ENCODE peak calls at places on chromosome 1, in eight cellular contexts. S is heart left ventricle, Q is thoracic aorta, O is tibial nerve, B is Peyer's patch, V is BE2C, Z is fibroblast of the aortic adventitia, G is foreskin fibroblast. K is an unnamed sample.

GRCh38 chr1:8523641-8524206 is 205.8 kb downstream of the SLC45A1 start:
- DNase-seq in S (no peak), Q (no peak), O (no peak), B (no peak), V (no peak), Z (no peak), G (no peak), K (no peak)

GRCh38 chr1:230561570-230561969 is 80.7 kb upstream of the COG2 start:
- DNase-seq in S (no peak), Q (no peak), O (no peak), B (no peak), V (no peak), Z (no peak), G (no peak), K (no peak)

GRCh38 chr1:119275145-119275929 is 93.2 kb upstream of the HAO2 start:
- DNase-seq in S (no peak), Q (no peak), O (peak), B (peak), V (peak), Z (peak), G (peak), K (no peak)

GRCh38 chr1:40421694-40422384 is 28.4 kb upstream of the ZFP69B start:
- DNase-seq in S (no peak), Q (no peak), O (peak), B (no peak), V (no peak), Z (peak), G (peak), K (no peak)

GRCh38 chr1:36453600-36454388 is 3.5 kb upstream of the OSCP1 start:
- DNase-seq in S (no peak), Q (no peak), O (no peak), B (no peak), V (no peak), Z (no peak), G (no peak), K (no peak)

GRCh38 chr1:30798954-30799491 is 41.4 kb upstream of the LAPTM5 start:
- DNase-seq in S (no peak), Q (no peak), O (no peak), B (no peak), V (no peak), Z (no peak), G (no peak), K (no peak)

GRCh38 chr1:1273152-1273534 is 511 bp downstream of the UBE2J2 start:
- DNase-seq in S (no peak), Q (no peak), O (no peak), B (no peak), V (no peak), Z (no peak), G (peak), K (no peak)

GRCh38 chr1:31111290-31111951 is 45.9 kb upstream of the PUM1 start:
- DNase-seq in S (peak), Q (no peak), O (peak), B (peak), V (no peak), Z (no peak), G (peak), K (no peak)

GRCh38 chr1:72062584-72062983 is 219.8 kb downstream of the NEGR1 start:
- DNase-seq in S (peak), Q (no peak), O (no peak), B (no peak), V (no peak), Z (peak), G (peak), K (no peak)

GRCh38 chr1:1779691-1780597 is 1.7 kb upstream of the NADK start:
- DNase-seq in S (peak), Q (no peak), O (peak), B (peak), V (no peak), Z (peak), G (peak), K (peak)

GRCh38 chr1:109814223-109814622 is 50.5 kb upstream of the EPS8L3 start:
- DNase-seq in S (no peak), Q (no peak), O (no peak), B (peak), V (no peak), Z (no peak), G (no peak), K (no peak)

GRCh38 chr1:187476671-187477070 is 647.9 kb downstream of the PLA2G4A start:
- DNase-seq in S (no peak), Q (no peak), O (no peak), B (no peak), V (no peak), Z (peak), G (peak), K (no peak)

GRCh38 chr1:162193815-162194214 is 124.3 kb downstream of the NOS1AP start:
- DNase-seq in S (peak), Q (no peak), O (no peak), B (no peak), V (peak), Z (no peak), G (no peak), K (no peak)

GRCh38 chr1:55005351-55006140 is 6.8 kb downstream of the BSND start:
- DNase-seq in S (no peak), Q (no peak), O (no peak), B (no peak), V (no peak), Z (no peak), G (no peak), K (no peak)

GRCh38 chr1:192443616-192444015 is 126.8 kb downstream of the RGS21 start:
- DNase-seq in S (no peak), Q (no peak), O (no peak), B (no peak), V (no peak), Z (peak), G (peak), K (no peak)

GRCh38 chr1:206846475-206846874 is 18.9 kb upstream of the IL20 start:
- DNase-seq in S (no peak), Q (no peak), O (no peak), B (no peak), V (no peak), Z (no peak), G (no peak), K (no peak)

GRCh38 chr1:109959974-109960744 is 24.4 kb upstream of the AHCYL1 start:
- DNase-seq in S (no peak), Q (no peak), O (no peak), B (no peak), V (no peak), Z (peak), G (peak), K (no peak)

GRCh38 chr1:185961664-185962063 is 227.5 kb downstream of the HMCN1 start:
- DNase-seq in S (no peak), Q (no peak), O (no peak), B (no peak), V (no peak), Z (peak), G (peak), K (no peak)

GRCh38 chr1:97942161-97943123 is 21.6 kb upstream of the DPYD start:
- DNase-seq in S (no peak), Q (no peak), O (no peak), B (no peak), V (no peak), Z (no peak), G (no peak), K (no peak)

GRCh38 chr1:23393706-23394105 is 24.1 kb upstream of the ZNF436 start:
- DNase-seq in S (peak), Q (no peak), O (peak), B (no peak), V (peak), Z (peak), G (peak), K (no peak)

GRCh38 chr1:24277420-24278169 is 41.6 kb upstream of the GRHL3 start:
- DNase-seq in S (no peak), Q (no peak), O (no peak), B (no peak), V (no peak), Z (peak), G (peak), K (peak)

GRCh38 chr1:6397844-6398243 is 4.3 kb upstream of the ACOT7 start:
- DNase-seq in S (no peak), Q (no peak), O (no peak), B (no peak), V (no peak), Z (no peak), G (no peak), K (no peak)

GRCh38 chr1:181314959-181315358 is 168.4 kb upstream of the CACNA1E start:
- DNase-seq in S (no peak), Q (no peak), O (no peak), B (no peak), V (no peak), Z (no peak), G (no peak), K (no peak)

GRCh38 chr1:51063121-51063520 is 38.9 kb upstream of the C1orf185 start:
- DNase-seq in S (no peak), Q (no peak), O (no peak), B (no peak), V (no peak), Z (peak), G (peak), K (no peak)

GRCh38 chr1:36217667-36218066 is 6.6 kb upstream of the THRAP3 start:
- DNase-seq in S (no peak), Q (no peak), O (no peak), B (no peak), V (no peak), Z (peak), G (peak), K (no peak)

GRCh38 chr1:16719571-16720402 is 20.5 kb upstream of the RNU1-4 start:
- DNase-seq in S (no peak), Q (no peak), O (no peak), B (peak), V (no peak), Z (no peak), G (no peak), K (no peak)

GRCh38 chr1:162987866-162988265 is 81.3 kb upstream of the RGS4 start:
- DNase-seq in S (no peak), Q (no peak), O (no peak), B (no peak), V (no peak), Z (peak), G (peak), K (no peak)

GRCh38 chr1:209880051-209880450 is 52.3 kb downstream of the UTP25 start:
- DNase-seq in S (no peak), Q (no peak), O (no peak), B (no peak), V (no peak), Z (no peak), G (no peak), K (no peak)

GRCh38 chr1:210857724-210858123 is 276.2 kb downstream of the KCNH1 start:
- DNase-seq in S (no peak), Q (no peak), O (no peak), B (no peak), V (no peak), Z (no peak), G (no peak), K (no peak)

GRCh38 chr1:12038356-12039140 is 19.2 kb downstream of the MIIP start:
- DNase-seq in S (no peak), Q (no peak), O (no peak), B (no peak), V (no peak), Z (no peak), G (no peak), K (no peak)
- H3K4me3 ChIP-seq in S (no peak), Q (no peak), O (no peak), B (no peak), V (no peak), Z (no peak), G (no peak), K (no peak)

GRCh38 chr1:95793893-95794292 is 559.9 kb downstream of the RWDD3 start:
- DNase-seq in S (no peak), Q (no peak), O (no peak), B (no peak), V (peak), Z (no peak), G (peak), K (no peak)
- TF ChIP-seq CTCF in S (no peak), Q (no peak), O (no peak), B (no peak), V (peak), Z (no peak), G (no peak), K (no peak)

DNA sequence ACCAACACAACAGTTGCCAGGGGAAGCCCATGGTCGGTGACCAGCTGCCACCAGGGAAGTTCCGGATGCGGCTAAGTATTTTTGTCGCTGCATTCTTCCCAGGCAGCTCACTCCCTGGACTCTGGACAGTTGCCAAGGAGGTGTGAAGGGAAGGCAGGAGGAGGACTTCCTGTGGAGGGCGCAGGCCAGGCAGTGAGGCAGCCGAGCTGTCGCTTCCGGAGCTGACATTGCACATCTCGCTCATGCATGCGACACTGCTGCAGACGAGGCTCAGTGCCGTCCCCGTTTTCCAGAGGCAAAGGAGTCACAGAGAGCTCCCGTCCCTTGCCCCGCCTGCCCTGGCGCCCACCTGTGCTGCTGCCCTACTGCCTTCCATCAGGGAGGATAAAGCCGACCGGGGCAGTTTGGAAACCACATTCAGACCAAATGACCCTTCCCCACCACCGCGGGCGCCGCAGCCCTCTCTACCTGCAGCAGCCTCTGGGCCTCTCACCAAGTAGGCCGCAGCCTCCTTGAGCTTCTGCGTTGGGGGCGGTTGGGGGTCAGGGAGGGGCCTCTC is 81.4 kb downstream of the NENF start:
- DNase-seq in S (peak), Q (peak), O (peak), B (peak), V (peak), Z (peak), G (peak), K (no peak)
- H3K4me3 ChIP-seq in S (no peak), Q (peak), O (peak), B (peak), V (no peak), Z (no peak), G (no peak), K (no peak)

GRCh38 chr1:47229884-47230691 is 1.9 kb downstream of the TAL1 start:
- DNase-seq in S (no peak), Q (no peak), O (no peak), B (no peak), V (no peak), Z (peak), G (no peak), K (no peak)
- TF ChIP-seq CTCF in S (no peak), Q (no peak), O (no peak), B (no peak), V (no peak), Z (no peak), G (no peak), K (no peak)

GRCh38 chr1:116881879-116882520 is 27.7 kb upstream of the PTGFRN start:
- DNase-seq in S (peak), Q (no peak), O (peak), B (peak), V (peak), Z (peak), G (peak), K (peak)
- H3K4me3 ChIP-seq in S (no peak), Q (no peak), O (no peak), B (no peak), V (no peak), Z (no peak), G (no peak), K (no peak)

GRCh38 chr1:27489973-27490741 is at the start of gene WASF2:
- DNase-seq in S (peak), Q (peak), O (peak), B (peak), V (peak), Z (peak), G (peak), K (peak)
- TF ChIP-seq CTCF in S (no peak), Q (peak), O (no peak), B (no peak), V (no peak), Z (no peak), G (no peak), K (no peak)

DNA sequence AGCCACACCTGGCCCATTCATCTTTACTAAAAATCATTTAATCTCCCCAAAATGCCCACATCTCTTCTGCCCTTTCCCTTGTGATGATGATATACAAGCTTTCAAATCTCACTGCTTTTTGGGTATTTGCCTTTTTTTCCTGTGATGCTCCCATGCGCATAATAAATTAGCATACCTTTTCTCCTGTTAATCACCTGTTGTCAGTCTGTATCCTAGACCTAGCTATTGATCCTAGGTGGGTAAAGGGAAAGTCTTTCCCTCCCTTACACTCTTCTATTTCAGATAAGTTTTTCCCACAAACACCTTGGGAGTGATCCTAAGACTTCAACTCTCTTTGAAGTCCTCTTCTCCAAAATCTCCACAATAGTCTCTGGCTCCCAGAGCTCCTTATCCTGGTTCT is 12.0 kb upstream of the SLC35A3 start:
- DNase-seq in S (no peak), Q (no peak), O (no peak), B (no peak), V (no peak), Z (no peak), G (no peak), K (no peak)
- H3K4me3 ChIP-seq in S (no peak), Q (no peak), O (no peak), B (no peak), V (no peak), Z (no peak), G (no peak), K (no peak)

GRCh38 chr1:27575861-27576331 is 28.0 kb downstream of the AHDC1 start:
- DNase-seq in S (peak), Q (no peak), O (no peak), B (peak), V (peak), Z (peak), G (peak), K (no peak)
- TF ChIP-seq CTCF in S (no peak), Q (no peak), O (no peak), B (no peak), V (peak), Z (no peak), G (no peak), K (no peak)

GRCh38 chr1:183477986-183478781 is 5.9 kb downstream of the SMG7 start:
- DNase-seq in S (no peak), Q (no peak), O (no peak), B (no peak), V (no peak), Z (no peak), G (no peak), K (no peak)

GRCh38 chr1:183476081-183476480 is 3.8 kb downstream of the SMG7 start:
- DNase-seq in S (no peak), Q (no peak), O (no peak), B (no peak), V (no peak), Z (no peak), G (no peak), K (no peak)

GRCh38 chr1:183484254-183484653 is 12.0 kb downstream of the SMG7 start:
- DNase-seq in S (no peak), Q (no peak), O (no peak), B (no peak), V (no peak), Z (no peak), G (no peak), K (no peak)

GRCh38 chr1:183483224-183483623 is 10.9 kb downstream of the SMG7 start:
- DNase-seq in S (no peak), Q (no peak), O (no peak), B (no peak), V (no peak), Z (no peak), G (no peak), K (no peak)

DNA sequence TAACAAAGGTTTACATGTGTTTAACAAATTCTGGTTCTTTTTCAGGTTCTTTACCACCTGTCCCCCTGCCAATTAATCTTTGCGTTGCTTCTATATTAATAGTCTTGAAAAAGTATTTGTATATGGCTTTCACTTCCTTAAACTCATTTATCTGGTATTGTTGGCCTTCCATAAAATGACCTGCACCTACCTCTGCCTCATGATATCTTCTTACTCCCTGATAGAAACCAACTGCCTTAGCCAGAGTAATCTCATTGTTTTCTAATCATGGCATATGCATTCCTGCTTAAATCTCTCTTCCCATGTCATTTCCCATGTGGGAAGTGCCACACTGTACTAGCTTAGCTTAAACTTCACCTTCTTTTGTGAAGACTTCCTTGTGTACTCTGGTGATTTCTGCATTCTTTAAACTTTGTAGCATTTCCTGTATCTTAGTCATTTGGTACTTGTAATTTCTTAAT is 8.7 kb downstream of the SMG7 start:
- DNase-seq in S (no peak), Q (no peak), O (no peak), B (no peak), V (no peak), Z (peak), G (peak), K (no peak)
- H3K4me3 ChIP-seq in S (no peak), Q (no peak), O (no peak), B (no peak), V (no peak), Z (no peak), G (no peak), K (no peak)

GRCh38 chr1:177181631-177182291 is 11.0 kb downstream of the BRINP2 start:
- DNase-seq in S (peak), Q (no peak), O (peak), B (peak), V (peak), Z (peak), G (peak), K (no peak)
- TF ChIP-seq CTCF in S (peak), Q (peak), O (peak), B (peak), V (peak), Z (peak), G (peak), K (no peak)